ENCODE peak calls at places on chromosomes 11 and 22, in ten cellular contexts. One of them, this sample, is unnamed.

GRCh38 chr22:40434101-40434500 is 63.7 kb downstream of the SGSM3 start:
- DNase-seq in fibroblast of pulmonary artery: no peak
- DNase-seq in HCT116: no peak
- DNase-seq in GM12865: no peak
- DNase-seq in Calu3: no peak
- DNase-seq in PC-3: no peak
- DNase-seq in transverse colon: no peak
- DNase-seq in colonic mucosa: no peak
- DNase-seq in tibial artery: no peak
- DNase-seq in glutamatergic neuron: no peak
- DNase-seq in this sample: no peak

GRCh38 chr22:38802671-38803121 is 8.8 kb upstream of the DNAL4 start:
- DNase-seq in fibroblast of pulmonary artery: peak; percentile 95
- DNase-seq in HCT116: peak; percentile 62
- DNase-seq in GM12865: no peak
- DNase-seq in Calu3: peak; percentile 64
- DNase-seq in PC-3: peak; percentile 87
- DNase-seq in transverse colon: peak; percentile 33
- DNase-seq in colonic mucosa: peak; percentile 28
- DNase-seq in tibial artery: peak; percentile 57
- DNase-seq in glutamatergic neuron: no peak
- DNase-seq in this sample: peak; percentile 98

GRCh38 chr22:30239421-30240405 is 6.8 kb downstream of the LIF start:
- DNase-seq in fibroblast of pulmonary artery: no peak
- DNase-seq in HCT116: no peak
- DNase-seq in GM12865: no peak
- DNase-seq in Calu3: peak; percentile 41
- DNase-seq in PC-3: no peak
- DNase-seq in transverse colon: no peak
- DNase-seq in colonic mucosa: no peak
- DNase-seq in tibial artery: no peak
- DNase-seq in glutamatergic neuron: no peak
- DNase-seq in this sample: no peak

GRCh38 chr11:36278531-36279245 is 10.5 kb downstream of the COMMD9 start:
- DNase-seq in fibroblast of pulmonary artery: no peak
- DNase-seq in HCT116: no peak
- DNase-seq in GM12865: no peak
- DNase-seq in Calu3: no peak
- DNase-seq in PC-3: no peak
- DNase-seq in transverse colon: no peak
- DNase-seq in colonic mucosa: peak; percentile 10
- DNase-seq in tibial artery: no peak
- DNase-seq in glutamatergic neuron: no peak
- DNase-seq in this sample: no peak

GRCh38 chr11:1302461-1303073 is 6.9 kb downstream of the TOLLIP start:
- DNase-seq in fibroblast of pulmonary artery: no peak
- DNase-seq in HCT116: no peak
- DNase-seq in GM12865: no peak
- DNase-seq in Calu3: no peak
- DNase-seq in PC-3: no peak
- DNase-seq in transverse colon: no peak
- DNase-seq in colonic mucosa: peak; percentile 14
- DNase-seq in tibial artery: no peak
- DNase-seq in glutamatergic neuron: no peak
- DNase-seq in this sample: no peak

GRCh38 chr11:35281169-35281591 is 138.2 kb downstream of the SLC1A2 start:
- DNase-seq in fibroblast of pulmonary artery: no peak
- DNase-seq in HCT116: no peak
- DNase-seq in GM12865: no peak
- DNase-seq in Calu3: no peak
- DNase-seq in PC-3: no peak
- DNase-seq in transverse colon: no peak
- DNase-seq in colonic mucosa: no peak
- DNase-seq in tibial artery: peak; percentile 64
- DNase-seq in glutamatergic neuron: no peak
- DNase-seq in this sample: no peak

GRCh38 chr11:86469491-86470388 is 95.1 kb downstream of the CCDC81 start:
- DNase-seq in fibroblast of pulmonary artery: no peak
- DNase-seq in HCT116: no peak
- DNase-seq in GM12865: no peak
- DNase-seq in Calu3: no peak
- DNase-seq in PC-3: peak; percentile 14
- DNase-seq in transverse colon: no peak
- DNase-seq in colonic mucosa: no peak
- DNase-seq in tibial artery: peak; percentile 59
- DNase-seq in glutamatergic neuron: no peak
- DNase-seq in this sample: no peak

GRCh38 chr22:38316340-38317236 is 645 bp downstream of the CSNK1E start:
- DNase-seq in fibroblast of pulmonary artery: peak; percentile 64
- DNase-seq in HCT116: no peak
- DNase-seq in GM12865: peak; percentile 60
- DNase-seq in Calu3: peak; percentile 52
- DNase-seq in PC-3: no peak
- DNase-seq in transverse colon: peak; percentile 68
- DNase-seq in colonic mucosa: peak; percentile 60
- DNase-seq in tibial artery: peak; percentile 74
- DNase-seq in glutamatergic neuron: peak; percentile 59
- DNase-seq in this sample: peak; percentile 50

GRCh38 chr11:64660205-64660604 is 62.8 kb downstream of the NRXN2 start:
- DNase-seq in fibroblast of pulmonary artery: no peak
- DNase-seq in HCT116: no peak
- DNase-seq in GM12865: no peak
- DNase-seq in Calu3: no peak
- DNase-seq in PC-3: no peak
- DNase-seq in transverse colon: no peak
- DNase-seq in colonic mucosa: no peak
- DNase-seq in tibial artery: no peak
- DNase-seq in glutamatergic neuron: no peak
- DNase-seq in this sample: no peak

GRCh38 chr11:64661146-64661545 is 61.9 kb downstream of the NRXN2 start:
- DNase-seq in fibroblast of pulmonary artery: peak; percentile 62
- DNase-seq in HCT116: no peak
- DNase-seq in GM12865: no peak
- DNase-seq in Calu3: no peak
- DNase-seq in PC-3: no peak
- DNase-seq in transverse colon: no peak
- DNase-seq in colonic mucosa: no peak
- DNase-seq in tibial artery: peak; percentile 64
- DNase-seq in glutamatergic neuron: no peak
- DNase-seq in this sample: no peak

GRCh38 chr11:64661622-64662021 is 61.4 kb downstream of the NRXN2 start:
- DNase-seq in fibroblast of pulmonary artery: no peak
- DNase-seq in HCT116: no peak
- DNase-seq in GM12865: no peak
- DNase-seq in Calu3: no peak
- DNase-seq in PC-3: no peak
- DNase-seq in transverse colon: no peak
- DNase-seq in colonic mucosa: no peak
- DNase-seq in tibial artery: no peak
- DNase-seq in glutamatergic neuron: no peak
- DNase-seq in this sample: no peak

GRCh38 chr11:64660706-64661105 is 62.3 kb downstream of the NRXN2 start:
- DNase-seq in fibroblast of pulmonary artery: no peak
- DNase-seq in HCT116: no peak
- DNase-seq in GM12865: no peak
- DNase-seq in Calu3: no peak
- DNase-seq in PC-3: no peak
- DNase-seq in transverse colon: no peak
- DNase-seq in colonic mucosa: no peak
- DNase-seq in tibial artery: no peak
- DNase-seq in glutamatergic neuron: no peak
- DNase-seq in this sample: no peak

DNA sequence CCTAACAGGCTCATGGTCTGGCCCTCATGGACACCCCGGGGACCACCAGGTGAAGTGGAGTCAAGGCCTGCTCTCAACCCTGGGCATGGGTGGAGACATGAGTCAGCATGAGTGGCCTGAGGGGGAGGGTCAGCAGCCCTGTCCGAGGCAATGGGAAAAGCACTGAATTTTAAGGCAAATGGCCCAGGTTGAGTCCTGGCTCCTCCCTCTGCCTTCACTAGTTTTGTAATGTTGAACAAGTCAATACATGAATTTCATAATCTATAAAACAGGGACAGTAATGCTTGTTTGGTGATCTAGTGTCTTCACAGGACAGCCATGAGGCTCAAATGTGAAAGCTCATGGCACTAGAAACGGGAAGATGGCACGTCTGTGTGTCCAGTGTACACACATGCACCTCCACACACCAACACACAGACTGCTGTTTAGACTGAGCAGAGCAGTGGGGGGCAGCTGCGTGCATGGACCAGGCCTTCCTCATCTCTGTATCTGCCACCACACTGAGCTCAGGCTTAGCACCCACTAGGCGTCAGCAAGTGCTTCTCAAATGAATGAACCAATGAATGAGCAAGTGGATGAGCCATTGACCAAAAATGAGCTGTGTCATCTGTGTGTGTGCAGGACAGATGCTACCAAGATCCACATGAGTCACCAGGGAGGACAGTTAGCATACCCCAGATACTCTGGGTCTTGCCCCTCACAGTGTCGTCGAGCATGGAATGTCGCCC is 63.4 kb downstream of the NRXN2 start:
- DNase-seq in fibroblast of pulmonary artery: peak; percentile 43
- DNase-seq in HCT116: peak; percentile 81
- DNase-seq in GM12865: no peak
- DNase-seq in Calu3: no peak
- DNase-seq in PC-3: peak; percentile 93
- DNase-seq in transverse colon: no peak
- DNase-seq in colonic mucosa: no peak
- DNase-seq in tibial artery: no peak
- DNase-seq in glutamatergic neuron: no peak
- DNase-seq in this sample: peak; percentile 79
- TF ChIP-seq CTCF in fibroblast of pulmonary artery: no peak
- TF ChIP-seq CTCF in HCT116: no peak
- TF ChIP-seq CTCF in GM12865: no peak
- TF ChIP-seq CTCF in Calu3: no peak
- TF ChIP-seq CTCF in PC-3: peak; percentile 26
- TF ChIP-seq CTCF in transverse colon: no peak
- TF ChIP-seq CTCF in colonic mucosa: no peak
- TF ChIP-seq CTCF in tibial artery: peak; percentile 14
- TF ChIP-seq CTCF in glutamatergic neuron: no peak
- TF ChIP-seq CTCF in this sample: no peak

GRCh38 chr11:106920899-106921504 is 97.3 kb downstream of the GUCY1A2 start:
- DNase-seq in fibroblast of pulmonary artery: peak; percentile 10
- DNase-seq in HCT116: no peak
- DNase-seq in GM12865: no peak
- DNase-seq in Calu3: no peak
- DNase-seq in PC-3: no peak
- DNase-seq in transverse colon: no peak
- DNase-seq in colonic mucosa: no peak
- DNase-seq in tibial artery: no peak
- DNase-seq in glutamatergic neuron: no peak
- DNase-seq in this sample: no peak

GRCh38 chr11:106914409-106914808 is 103.9 kb downstream of the GUCY1A2 start:
- DNase-seq in fibroblast of pulmonary artery: no peak
- DNase-seq in HCT116: no peak
- DNase-seq in GM12865: no peak
- DNase-seq in Calu3: no peak
- DNase-seq in PC-3: no peak
- DNase-seq in transverse colon: no peak
- DNase-seq in colonic mucosa: no peak
- DNase-seq in tibial artery: no peak
- DNase-seq in glutamatergic neuron: no peak
- DNase-seq in this sample: no peak

DNA sequence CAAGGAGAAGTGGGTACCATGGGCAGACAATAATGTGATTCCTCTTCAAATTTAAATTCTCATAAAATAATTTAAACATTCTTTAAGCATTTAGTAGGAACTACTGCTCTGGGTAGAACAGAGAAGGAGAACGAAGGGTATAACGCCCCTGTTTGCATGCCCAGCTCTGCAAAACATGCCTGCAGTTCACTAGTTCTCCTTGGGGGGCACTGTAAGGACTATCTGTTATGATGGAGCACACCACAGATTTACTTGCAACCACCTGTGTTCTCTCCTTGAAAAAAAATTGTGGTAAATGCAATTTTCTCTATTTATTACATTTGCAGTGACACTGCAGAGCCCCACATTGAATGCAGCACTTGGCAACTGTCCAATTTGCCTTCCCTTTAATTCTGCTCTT is 100.3 kb downstream of the GUCY1A2 start:
- DNase-seq in fibroblast of pulmonary artery: peak; percentile 13
- DNase-seq in HCT116: peak; percentile 18
- DNase-seq in GM12865: peak; percentile 13
- DNase-seq in Calu3: peak; percentile 16
- DNase-seq in PC-3: peak; percentile 65
- DNase-seq in transverse colon: no peak
- DNase-seq in colonic mucosa: no peak
- DNase-seq in tibial artery: no peak
- DNase-seq in glutamatergic neuron: peak; percentile 35
- DNase-seq in this sample: no peak
- TF ChIP-seq CTCF in fibroblast of pulmonary artery: peak; percentile 51
- TF ChIP-seq CTCF in HCT116: peak; percentile 75
- TF ChIP-seq CTCF in GM12865: peak; percentile 32
- TF ChIP-seq CTCF in Calu3: no peak
- TF ChIP-seq CTCF in PC-3: peak; percentile 71
- TF ChIP-seq CTCF in transverse colon: no peak
- TF ChIP-seq CTCF in colonic mucosa: no peak
- TF ChIP-seq CTCF in tibial artery: no peak
- TF ChIP-seq CTCF in glutamatergic neuron: peak; percentile 14
- TF ChIP-seq CTCF in this sample: no peak

GRCh38 chr11:129374081-129374992 is 1.3 kb upstream of the BARX2 start:
- DNase-seq in fibroblast of pulmonary artery: no peak
- DNase-seq in HCT116: no peak
- DNase-seq in GM12865: no peak
- DNase-seq in Calu3: no peak
- DNase-seq in PC-3: no peak
- DNase-seq in transverse colon: peak; percentile 14
- DNase-seq in colonic mucosa: peak; percentile 45
- DNase-seq in tibial artery: no peak
- DNase-seq in glutamatergic neuron: no peak
- DNase-seq in this sample: no peak

GRCh38 chr11:129376658-129377341 is 1.2 kb downstream of the BARX2 start:
- DNase-seq in fibroblast of pulmonary artery: no peak
- DNase-seq in HCT116: no peak
- DNase-seq in GM12865: no peak
- DNase-seq in Calu3: no peak
- DNase-seq in PC-3: no peak
- DNase-seq in transverse colon: no peak
- DNase-seq in colonic mucosa: no peak
- DNase-seq in tibial artery: no peak
- DNase-seq in glutamatergic neuron: no peak
- DNase-seq in this sample: no peak

GRCh38 chr11:129374993-129375721 is 491 bp upstream of the BARX2 start:
- DNase-seq in fibroblast of pulmonary artery: no peak
- DNase-seq in HCT116: no peak
- DNase-seq in GM12865: no peak
- DNase-seq in Calu3: peak; percentile 84
- DNase-seq in PC-3: peak; percentile 56
- DNase-seq in transverse colon: peak; percentile 71
- DNase-seq in colonic mucosa: peak; percentile 82
- DNase-seq in tibial artery: no peak
- DNase-seq in glutamatergic neuron: peak; percentile 37
- DNase-seq in this sample: peak; percentile 26

GRCh38 chr11:129377739-129378138 is 2.1 kb downstream of the BARX2 start:
- DNase-seq in fibroblast of pulmonary artery: no peak
- DNase-seq in HCT116: no peak
- DNase-seq in GM12865: no peak
- DNase-seq in Calu3: no peak
- DNase-seq in PC-3: peak; percentile 53
- DNase-seq in transverse colon: no peak
- DNase-seq in colonic mucosa: no peak
- DNase-seq in tibial artery: no peak
- DNase-seq in glutamatergic neuron: no peak
- DNase-seq in this sample: no peak

DNA sequence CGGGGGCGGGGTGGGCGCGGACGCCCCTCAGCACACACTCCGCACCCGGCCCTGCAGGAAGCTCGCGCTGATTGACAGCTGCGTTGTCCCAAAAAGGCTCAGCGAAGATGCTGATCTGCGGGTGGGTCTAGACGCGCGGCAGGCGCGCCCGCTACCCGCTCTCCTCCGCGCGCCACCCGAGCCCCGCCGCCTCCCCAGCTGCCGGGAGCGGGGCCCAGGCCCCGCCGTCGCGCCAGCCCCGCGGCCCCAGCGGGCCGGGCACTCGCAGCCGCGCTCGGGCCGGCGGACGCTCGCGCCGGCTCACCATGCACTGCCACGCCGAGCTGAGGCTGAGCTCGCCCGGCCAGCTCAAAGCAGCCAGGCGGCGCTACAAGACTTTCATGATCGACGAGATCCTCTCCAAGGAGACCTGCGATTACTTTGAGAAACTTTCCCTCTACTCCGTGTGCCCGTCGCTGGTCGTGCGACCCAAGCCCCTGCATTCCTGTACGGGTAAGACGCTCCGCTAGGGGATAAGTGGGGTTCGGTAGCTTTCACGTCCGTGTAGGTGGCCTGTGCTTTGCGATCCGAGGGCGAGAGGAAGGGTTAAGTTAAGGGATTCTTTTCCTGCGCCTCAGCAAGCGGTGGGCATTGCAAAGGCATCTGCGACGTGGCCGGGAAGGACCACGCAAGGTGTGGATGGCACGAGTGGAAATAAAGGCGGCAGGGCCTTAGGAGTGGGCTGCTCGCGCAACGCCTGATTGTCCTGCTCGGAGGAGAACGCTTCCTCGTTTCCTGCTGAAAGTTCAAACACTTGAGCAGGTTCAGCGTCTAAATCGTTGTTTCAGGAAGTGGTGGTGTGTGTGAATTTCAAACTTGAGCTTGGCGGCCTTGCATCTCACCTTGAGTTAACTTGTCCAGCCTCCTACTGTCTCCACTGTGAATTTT is at the start of gene BARX2:
- DNase-seq in fibroblast of pulmonary artery: peak; percentile 66
- DNase-seq in HCT116: peak; percentile 26
- DNase-seq in GM12865: no peak
- DNase-seq in Calu3: no peak
- DNase-seq in PC-3: peak; percentile 86
- DNase-seq in transverse colon: peak; percentile 79
- DNase-seq in colonic mucosa: peak; percentile 77
- DNase-seq in tibial artery: no peak
- DNase-seq in glutamatergic neuron: peak; percentile 73
- DNase-seq in this sample: peak; percentile 72
- TF ChIP-seq CTCF in fibroblast of pulmonary artery: peak; percentile 52
- TF ChIP-seq CTCF in HCT116: peak; percentile 51
- TF ChIP-seq CTCF in GM12865: no peak
- TF ChIP-seq CTCF in Calu3: no peak
- TF ChIP-seq CTCF in PC-3: peak; percentile 73
- TF ChIP-seq CTCF in transverse colon: peak; percentile 62
- TF ChIP-seq CTCF in colonic mucosa: peak; percentile 22
- TF ChIP-seq CTCF in tibial artery: no peak
- TF ChIP-seq CTCF in glutamatergic neuron: no peak
- TF ChIP-seq CTCF in this sample: peak; percentile 63

GRCh38 chr11:16293204-16293681 is 63.1 kb downstream of the SOX6 start:
- DNase-seq in fibroblast of pulmonary artery: peak; percentile 27
- DNase-seq in HCT116: no peak
- DNase-seq in GM12865: no peak
- DNase-seq in Calu3: no peak
- DNase-seq in PC-3: no peak
- DNase-seq in transverse colon: no peak
- DNase-seq in colonic mucosa: no peak
- DNase-seq in tibial artery: no peak
- DNase-seq in glutamatergic neuron: no peak
- DNase-seq in this sample: no peak
- TF ChIP-seq CTCF in fibroblast of pulmonary artery: no peak
- TF ChIP-seq CTCF in HCT116: no peak
- TF ChIP-seq CTCF in GM12865: no peak
- TF ChIP-seq CTCF in Calu3: no peak
- TF ChIP-seq CTCF in PC-3: no peak
- TF ChIP-seq CTCF in transverse colon: no peak
- TF ChIP-seq CTCF in colonic mucosa: no peak
- TF ChIP-seq CTCF in tibial artery: no peak
- TF ChIP-seq CTCF in glutamatergic neuron: no peak
- TF ChIP-seq CTCF in this sample: no peak